ENCODE peak calls at places on chromosomes 2 and 18, in nine cellular contexts. R, I, C, D, K, W, S, A and V are unnamed samples. For H3K4me1, the result is how much of the 10 kb centered on the place peaks cover.

GRCh38 chr2:159088906-159089305 is 120.5 kb downstream of the TANC1 start:
- DNase-seq in R (no peak), I (no peak), C (no peak), D (no peak), K (no peak), W (no peak), S (no peak), A (no peak), V (no peak)

GRCh38 chr2:95121150-95121494 is 486 bp downstream of the MRPS5 start:
- DNase-seq in R (no peak), I (no peak), C (no peak), D (no peak), K (no peak), W (no peak), S (no peak), A (no peak), V (no peak)

GRCh38 chr2:190119257-190119656 is 56.7 kb upstream of the MSTN start:
- DNase-seq in R (peak), I (peak), C (peak), D (no peak), K (peak), W (no peak), S (peak), A (peak), V (peak)

GRCh38 chr2:26429779-26430654 is 28.3 kb downstream of the DRC1 start:
- DNase-seq in R (no peak), I (no peak), C (no peak), D (no peak), K (peak), W (no peak), S (no peak), A (no peak), V (no peak)

GRCh38 chr2:20868377-20868776 is 45.5 kb upstream of the LDAH start:
- DNase-seq in R (peak), I (no peak), C (peak), D (no peak), K (no peak), W (no peak), S (no peak), A (no peak), V (peak)

GRCh38 chr18:25230658-25231326 is 121.2 kb downstream of the ZNF521 start:
- DNase-seq in R (no peak), I (peak), C (no peak), D (peak), K (peak), W (no peak), S (no peak), A (peak), V (no peak)

GRCh38 chr2:123098618-123099017 is 926.5 kb upstream of the CNTNAP5 start:
- DNase-seq in R (no peak), I (no peak), C (no peak), D (no peak), K (no peak), W (no peak), S (no peak), A (no peak), V (no peak)

GRCh38 chr2:201343559-201343958 is 13.6 kb downstream of the FLACC1 start:
- DNase-seq in R (no peak), I (no peak), C (no peak), D (no peak), K (no peak), W (no peak), S (no peak), A (no peak), V (no peak)

GRCh38 chr2:71313-72035 is 25.2 kb upstream of the FAM110C start:
- DNase-seq in R (no peak), I (no peak), C (no peak), D (no peak), K (no peak), W (no peak), S (no peak), A (no peak), V (no peak)

DNA sequence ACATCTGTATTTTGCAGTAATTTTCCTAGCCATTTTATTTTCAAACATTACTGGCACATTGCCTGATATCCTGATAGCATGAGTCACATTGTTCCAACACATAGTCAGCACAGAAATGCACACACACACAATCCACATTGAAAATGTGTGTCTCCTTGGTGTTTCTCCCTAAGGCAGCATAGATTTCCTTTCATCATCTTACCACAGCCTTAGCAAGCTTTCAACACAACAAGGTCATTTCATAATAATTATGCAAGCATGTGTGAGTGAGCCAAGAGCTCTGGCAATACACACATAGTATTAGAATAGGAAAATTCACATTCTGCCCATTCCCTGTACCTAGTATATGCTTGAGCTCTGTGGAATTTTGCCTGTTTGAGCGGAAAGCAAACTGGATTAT is 245.3 kb upstream of the MEIS1 start:
- DNase-seq in R (no peak), I (no peak), C (no peak), D (no peak), K (no peak), W (no peak), S (no peak), A (no peak), V (no peak)
- H3K4me1 ChIP-seq in R (under half), I (under half), C (under half), D (under half), K (under half), W (under half), S (under half), A (under half), V (under half)

DNA sequence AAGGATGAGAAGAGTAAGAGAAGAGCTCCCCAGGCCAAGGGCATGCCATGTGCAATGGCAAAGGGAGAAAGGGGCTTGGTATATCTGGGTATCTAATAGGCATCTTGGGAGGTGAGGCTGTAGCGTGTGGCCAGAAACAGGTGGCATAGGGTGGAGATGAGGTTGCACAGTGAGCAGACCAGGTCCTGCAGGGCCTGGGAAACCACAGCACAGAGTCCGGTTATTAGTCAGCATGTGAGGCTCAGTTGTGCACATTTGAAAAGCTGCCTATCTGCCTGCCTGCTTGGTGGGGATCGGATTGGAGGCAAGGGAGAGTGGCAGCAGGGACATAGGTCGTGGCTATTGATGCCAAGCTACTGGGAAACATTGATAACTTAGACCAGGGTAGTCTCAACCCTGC is 190.6 kb downstream of the TPGS2 start:
- DNase-seq in R (no peak), I (no peak), C (no peak), D (no peak), K (no peak), W (no peak), S (no peak), A (no peak), V (no peak)
- H3K27ac ChIP-seq in R (no peak), I (no peak), C (no peak), D (no peak), K (no peak), W (no peak), S (no peak), A (no peak), V (no peak)

GRCh38 chr2:42118759-42119569 is 50.2 kb upstream of the EML4 start:
- DNase-seq in R (no peak), I (no peak), C (no peak), D (no peak), K (no peak), W (no peak), S (no peak), A (no peak), V (no peak)
- H3K4me1 ChIP-seq in R (under half), I (under half), C (half or more), D (under half), K (under half), W (under half), S (under half), A (under half), V (under half)

DNA sequence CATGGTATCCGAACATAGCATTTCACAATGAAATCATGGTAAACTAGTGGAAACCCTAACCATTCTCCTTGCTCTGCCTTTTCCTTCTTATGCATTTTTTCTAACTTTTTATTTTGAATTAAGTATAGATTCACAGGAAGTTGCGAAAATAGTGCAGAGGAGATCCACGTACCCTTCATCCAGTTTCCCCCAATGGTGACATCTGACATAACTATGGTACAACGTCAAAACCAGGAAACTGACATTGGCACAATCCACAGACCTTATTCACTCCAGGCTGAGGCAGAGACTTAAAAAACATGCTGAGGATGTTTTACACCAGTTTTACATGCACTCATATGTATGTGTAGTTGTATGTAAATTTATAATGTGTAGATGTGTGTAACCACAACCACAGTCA is 38.2 kb downstream of the AAK1 start:
- DNase-seq in R (no peak), I (no peak), C (no peak), D (no peak), K (no peak), W (no peak), S (no peak), A (no peak), V (no peak)
- H3K27ac ChIP-seq in R (no peak), I (no peak), C (no peak), D (no peak), K (no peak), W (no peak), S (no peak), A (no peak), V (peak)

GRCh38 chr2:105785095-105785847 is 40.6 kb downstream of the NCK2 start:
- DNase-seq in R (no peak), I (no peak), C (no peak), D (no peak), K (no peak), W (no peak), S (no peak), A (no peak), V (no peak)
- H3K4me1 ChIP-seq in R (half or more), I (under half), C (half or more), D (under half), K (half or more), W (under half), S (under half), A (half or more), V (half or more)

DNA sequence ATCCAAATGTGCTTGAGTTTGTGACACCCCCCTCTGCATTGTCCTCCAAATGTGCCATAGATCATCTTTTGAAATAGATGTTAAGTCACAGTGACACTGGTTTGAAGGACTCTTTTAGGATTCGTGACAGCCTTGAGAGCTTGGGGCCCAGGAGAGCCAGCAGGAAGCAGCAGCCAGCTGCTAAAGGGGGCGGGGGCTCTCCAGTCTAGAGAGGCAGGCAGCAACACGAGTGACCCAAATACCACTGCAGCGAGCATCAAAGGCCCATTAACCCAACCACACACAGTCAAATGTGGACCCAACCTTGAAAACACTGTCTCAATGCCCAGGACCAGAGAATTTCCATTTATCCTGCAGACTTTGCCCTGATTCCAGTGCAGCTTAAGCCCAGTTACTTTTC is 75.6 kb downstream of the ZBTB7C start:
- DNase-seq in R (no peak), I (no peak), C (no peak), D (no peak), K (no peak), W (no peak), S (peak), A (no peak), V (no peak)
- H3K27ac ChIP-seq in R (no peak), I (no peak), C (no peak), D (no peak), K (no peak), W (no peak), S (no peak), A (no peak), V (no peak)

DNA sequence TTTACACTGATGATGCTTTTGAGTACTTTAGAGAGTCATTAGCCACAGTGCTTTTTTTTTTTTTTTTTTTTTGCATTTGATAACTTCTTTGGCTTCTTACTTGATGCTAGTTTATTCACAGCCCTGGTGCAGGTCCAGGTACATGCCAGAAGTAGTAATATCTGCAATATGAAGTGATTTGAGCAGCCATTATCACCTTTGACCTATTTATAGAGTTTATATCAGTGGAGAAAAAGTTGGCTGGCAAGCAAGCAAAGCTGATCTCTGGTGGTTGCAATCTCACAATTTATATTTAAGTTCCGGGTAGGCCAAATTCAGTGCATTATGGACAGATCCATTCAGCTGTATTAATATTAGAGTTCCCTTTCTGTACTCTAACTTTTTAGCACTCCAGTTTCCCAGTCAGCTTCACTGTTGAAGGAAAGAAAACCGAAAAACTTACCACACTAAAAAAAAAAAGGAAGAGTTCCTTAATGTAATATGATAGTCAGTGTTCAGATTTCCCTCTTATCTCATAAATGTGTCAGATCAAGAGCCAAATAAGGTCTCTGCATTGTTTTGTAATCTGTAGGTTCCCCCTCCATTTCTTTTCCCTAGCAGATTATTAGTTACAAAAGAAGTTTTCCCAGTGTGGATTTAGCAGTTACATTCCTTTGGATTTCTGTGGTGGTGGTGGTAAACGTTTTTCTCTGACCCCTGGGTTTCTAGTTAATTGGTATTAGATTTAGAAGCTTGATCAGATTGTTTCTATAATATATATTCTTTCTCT is 78.6 kb downstream of the HAUS1 start:
- DNase-seq in R (no peak), I (no peak), C (no peak), D (no peak), K (no peak), W (no peak), S (no peak), A (no peak), V (no peak)
- H3K4me1 ChIP-seq in R (under half), I (under half), C (half or more), D (under half), K (half or more), W (under half), S (under half), A (under half), V (under half)

DNA sequence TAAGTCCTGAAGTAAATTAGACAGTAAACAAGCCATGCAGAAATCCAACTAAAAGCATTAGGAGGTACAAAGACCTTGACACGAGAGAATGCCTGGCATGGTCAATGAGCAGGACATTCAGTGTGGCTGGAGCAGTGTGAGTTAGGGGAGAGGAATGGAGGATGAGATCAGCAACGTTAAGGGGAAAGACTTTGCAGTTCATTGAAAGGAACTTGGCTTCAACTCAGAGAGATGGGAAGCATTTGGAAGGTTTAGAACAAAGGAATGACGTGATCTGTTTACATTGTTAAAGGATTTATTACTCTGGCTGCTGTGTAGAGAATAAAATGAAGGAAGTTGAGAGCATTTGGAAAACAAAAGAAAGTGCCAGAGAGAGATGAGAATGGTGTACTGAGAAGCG is 621.3 kb downstream of the XIRP2 start:
- DNase-seq in R (no peak), I (no peak), C (no peak), D (no peak), K (no peak), W (peak), S (no peak), A (no peak), V (no peak)
- H3K27ac ChIP-seq in R (no peak), I (no peak), C (no peak), D (no peak), K (no peak), W (no peak), S (peak), A (no peak), V (no peak)

GRCh38 chr2:200311139-200311538 is 4.6 kb downstream of the SPATS2L start:
- DNase-seq in R (no peak), I (no peak), C (no peak), D (no peak), K (no peak), W (no peak), S (no peak), A (no peak), V (no peak)
- H3K4me1 ChIP-seq in R (under half), I (under half), C (under half), D (under half), K (half or more), W (under half), S (under half), A (under half), V (under half)

DNA sequence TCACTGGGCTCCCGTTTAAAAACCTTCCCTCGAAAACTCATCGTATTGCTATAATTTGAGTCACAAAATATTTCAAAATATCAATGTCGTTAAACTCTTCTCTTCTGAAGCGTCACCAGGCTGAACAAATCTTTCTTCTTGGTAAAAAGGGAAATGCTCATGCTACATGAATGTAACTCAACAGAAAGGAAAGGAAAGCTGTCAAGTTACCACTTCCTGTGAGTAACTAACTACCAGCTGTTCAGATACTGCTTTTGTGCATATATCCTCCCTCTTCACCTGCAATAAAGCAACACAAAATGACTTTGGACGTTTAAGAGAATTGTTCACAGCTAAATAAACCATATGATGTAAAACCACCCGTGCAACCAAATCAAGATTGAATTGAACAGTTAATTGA is 95.4 kb downstream of the DOCK10 start:
- DNase-seq in R (no peak), I (no peak), C (no peak), D (no peak), K (no peak), W (peak), S (no peak), A (no peak), V (no peak)
- H3K27ac ChIP-seq in R (peak), I (no peak), C (peak), D (peak), K (no peak), W (peak), S (no peak), A (peak), V (peak)